ENCODE peak calls at places on chromosomes 3 and 15, in four cellular contexts. N is pancreas; Y is PC-3; A is CD4-positive, alpha-beta memory T cell. M is an unnamed sample. For H3K27me3 and H3K4me1, the result is how much of the 10 kb centered on the place peaks cover.

GRCh38 chr15:57640935-57641682 is 49.4 kb downstream of the MYZAP start:
- DNase-seq in A (peak), Y (peak), N (no peak), M (no peak)

GRCh38 chr15:64216722-64217428 is 54.1 kb upstream of the PPIB start:
- DNase-seq in N (peak), Y (no peak), A (no peak), M (peak)

GRCh38 chr15:74171965-74172541 is 1.5 kb upstream of the ISLR start:
- DNase-seq in A (no peak), N (no peak), Y (no peak), M (no peak)

GRCh38 chr3:115792206-115792955 is 169.1 kb downstream of the GAP43 start:
- DNase-seq in Y (peak), N (no peak), A (peak), M (peak)

GRCh38 chr3:45026038-45026437 is at the start of gene CLEC3B:
- DNase-seq in N (no peak), Y (peak), A (no peak), M (no peak)

GRCh38 chr3:12148183-12148940 is 10.3 kb downstream of the TIMP4 start:
- DNase-seq in A (no peak), N (no peak), Y (no peak), M (no peak)

GRCh38 chr3:117322866-117323265 is 613.3 kb downstream of the TUSC7 start:
- DNase-seq in N (no peak), Y (peak), A (no peak), M (peak)

GRCh38 chr3:25910997-25911396 is 121.1 kb downstream of the OXSM start:
- DNase-seq in A (peak), Y (peak), N (no peak), M (no peak)

GRCh38 chr3:188510366-188510765 is 356.4 kb downstream of the LPP start:
- DNase-seq in A (no peak), Y (peak), N (no peak), M (no peak)

GRCh38 chr3:115549111-115549510 is 74.2 kb upstream of the GAP43 start:
- DNase-seq in N (no peak), A (no peak), Y (no peak), M (no peak)

GRCh38 chr3:166860217-166860616 is 519.9 kb downstream of the ZBBX start:
- DNase-seq in N (no peak), A (no peak), Y (no peak), M (no peak)

GRCh38 chr3:46717447-46718231 is at the start of gene PRSS50:
- DNase-seq in Y (no peak), A (no peak), N (no peak), M (no peak)

GRCh38 chr3:197348014-197348413 is 49.6 kb upstream of the DLG1 start:
- DNase-seq in A (no peak), Y (no peak), N (no peak), M (no peak)

GRCh38 chr15:54820811-54821210 is 375.9 kb downstream of the RSL24D1 start:
- DNase-seq in Y (no peak), N (no peak), A (no peak), M (no peak)

GRCh38 chr15:90059208-90059985 is 42.9 kb downstream of the IDH2 start:
- DNase-seq in A (peak), N (peak), Y (no peak), M (no peak)

DNA sequence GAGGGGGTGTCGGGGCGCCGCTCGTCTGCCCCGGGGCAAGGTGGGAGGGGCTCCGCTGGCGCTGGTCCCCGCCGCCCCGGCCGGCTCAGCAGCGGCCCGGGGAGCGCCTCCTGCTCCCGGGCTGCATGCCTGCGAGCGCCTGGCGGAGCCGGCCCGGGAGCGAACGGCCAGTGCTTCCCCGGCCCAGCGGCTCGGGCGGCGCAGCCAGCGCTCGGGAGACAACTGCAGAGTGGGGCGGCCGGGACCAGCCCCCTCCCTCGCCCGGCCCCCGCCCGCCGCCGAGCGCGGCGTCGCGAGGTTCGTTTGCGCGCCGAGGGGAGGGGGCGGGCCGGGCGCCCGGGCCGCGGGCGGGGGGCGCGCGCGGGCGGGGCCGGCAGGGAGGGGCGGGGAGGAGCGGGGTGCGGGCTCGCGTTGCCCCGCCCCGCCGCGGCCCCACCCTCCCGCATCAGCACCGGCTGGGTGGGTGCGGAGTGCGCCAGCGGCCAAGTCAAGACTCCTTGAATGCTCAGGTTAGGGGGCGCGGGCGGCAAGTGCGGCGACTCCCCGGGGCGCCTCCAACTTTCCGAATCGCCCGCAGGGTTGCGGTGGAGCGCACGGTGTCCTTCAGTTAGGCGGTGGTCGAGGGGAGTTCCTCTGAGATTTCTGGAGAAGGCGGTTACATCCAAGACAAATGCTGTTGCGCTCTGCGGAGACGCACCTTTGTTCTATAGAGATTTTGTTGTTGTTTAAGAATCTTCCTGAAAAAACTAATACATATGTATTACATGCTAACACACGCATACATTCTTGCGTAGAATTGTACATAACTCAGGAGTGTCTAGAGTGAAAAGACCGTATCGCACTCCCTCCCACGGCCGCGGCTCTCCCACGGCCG is at the start of gene RGMA:
- DNase-seq in Y (no peak), N (peak), A (no peak), M (peak)
- H3K27me3 ChIP-seq in Y (half or more), N (under half), A (under half), M (under half)

GRCh38 chr15:98994892-98995291 is 12.7 kb downstream of the PGPEP1L start:
- DNase-seq in A (no peak), Y (no peak), N (no peak), M (no peak)
- H3K4me1 ChIP-seq in A (under half), Y (under half), N (under half), M (under half)

GRCh38 chr15:77821959-77822256 is 189.2 kb upstream of the LINGO1 start:
- DNase-seq in A (no peak), N (no peak), Y (no peak), M (no peak)
- H3K27me3 ChIP-seq in A (under half), N (under half), Y (under half), M (under half)

GRCh38 chr3:16663852-16664712 is 58.9 kb upstream of the DAZL start:
- DNase-seq in N (no peak), A (no peak), Y (no peak), M (no peak)

GRCh38 chr3:16667633-16668032 is 62.4 kb upstream of the DAZL start:
- DNase-seq in Y (no peak), N (no peak), A (no peak), M (no peak)

GRCh38 chr3:16668776-16669545 is 63.7 kb upstream of the DAZL start:
- DNase-seq in Y (no peak), A (no peak), N (no peak), M (no peak)

GRCh38 chr3:16670191-16670590 is 65.0 kb upstream of the DAZL start:
- DNase-seq in Y (no peak), A (no peak), N (no peak), M (no peak)

DNA sequence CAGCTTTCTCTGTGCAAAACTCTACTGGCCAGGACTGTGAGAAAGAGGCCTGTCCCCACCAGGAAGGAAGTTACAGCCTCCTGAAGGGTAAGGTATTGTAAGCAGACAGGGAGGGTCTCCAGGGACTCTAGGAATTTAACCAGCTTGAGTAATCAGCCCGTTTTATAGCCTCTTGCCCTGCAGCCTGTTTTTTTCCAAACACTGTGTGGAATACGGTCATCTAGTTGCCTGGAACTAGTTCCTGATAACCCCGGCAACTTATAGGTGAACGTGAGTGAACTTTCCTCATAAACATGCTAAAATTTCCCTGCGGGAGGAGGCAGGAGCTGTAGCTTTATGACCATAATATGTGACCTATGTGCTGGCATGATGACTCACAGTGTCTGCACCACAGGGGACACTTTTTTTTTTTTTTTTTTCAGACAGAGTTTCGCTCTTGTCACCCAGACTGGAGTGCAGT is 60.1 kb upstream of the DAZL start:
- DNase-seq in N (no peak), Y (peak), A (no peak), M (peak)
- H3K4me1 ChIP-seq in N (under half), Y (under half), A (under half), M (under half)

GRCh38 chr15:101480613-101481380 is 8.7 kb downstream of the PCSK6 start:
- DNase-seq in Y (no peak), A (no peak), N (no peak), M (no peak)
- H3K27me3 ChIP-seq in Y (under half), A (under half), N (under half), M (under half)

GRCh38 chr15:43189296-43189695 is 4.1 kb downstream of the CCNDBP1 start:
- DNase-seq in A (no peak), Y (no peak), N (no peak), M (no peak)
- H3K4me1 ChIP-seq in A (under half), Y (under half), N (under half), M (under half)

DNA sequence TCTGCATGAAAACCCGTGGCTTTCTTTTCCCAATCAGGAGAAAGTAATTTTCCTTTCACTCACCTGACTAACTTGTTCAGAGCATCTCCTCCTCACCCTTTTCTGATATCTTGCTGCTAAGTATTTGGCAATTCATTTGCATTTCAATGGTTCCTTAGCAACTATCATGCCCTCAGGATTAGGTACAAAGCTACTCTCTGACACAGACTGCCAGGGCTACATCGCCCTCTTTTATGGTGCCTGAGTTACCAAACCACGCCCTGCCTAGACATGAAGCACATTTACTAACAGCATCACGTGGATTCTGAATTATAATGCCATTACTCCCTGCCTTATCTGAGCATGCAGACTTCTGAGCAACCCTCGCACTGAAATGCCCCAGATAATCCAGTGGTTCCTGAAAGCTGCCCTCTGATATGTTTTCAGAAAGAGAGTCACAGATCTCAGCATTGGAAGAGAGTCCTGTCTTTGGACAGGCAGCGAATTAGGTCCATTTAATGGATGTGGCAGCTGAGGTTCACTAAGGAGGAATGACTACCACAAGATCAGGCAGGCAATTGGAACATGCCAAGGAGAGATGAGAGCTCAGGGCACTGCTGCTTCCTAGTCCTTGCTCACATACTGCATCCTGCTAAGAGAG is 14.5 kb downstream of the EPHB1 start:
- DNase-seq in A (no peak), Y (no peak), N (no peak), M (no peak)
- H3K27me3 ChIP-seq in A (under half), Y (under half), N (under half), M (under half)

DNA sequence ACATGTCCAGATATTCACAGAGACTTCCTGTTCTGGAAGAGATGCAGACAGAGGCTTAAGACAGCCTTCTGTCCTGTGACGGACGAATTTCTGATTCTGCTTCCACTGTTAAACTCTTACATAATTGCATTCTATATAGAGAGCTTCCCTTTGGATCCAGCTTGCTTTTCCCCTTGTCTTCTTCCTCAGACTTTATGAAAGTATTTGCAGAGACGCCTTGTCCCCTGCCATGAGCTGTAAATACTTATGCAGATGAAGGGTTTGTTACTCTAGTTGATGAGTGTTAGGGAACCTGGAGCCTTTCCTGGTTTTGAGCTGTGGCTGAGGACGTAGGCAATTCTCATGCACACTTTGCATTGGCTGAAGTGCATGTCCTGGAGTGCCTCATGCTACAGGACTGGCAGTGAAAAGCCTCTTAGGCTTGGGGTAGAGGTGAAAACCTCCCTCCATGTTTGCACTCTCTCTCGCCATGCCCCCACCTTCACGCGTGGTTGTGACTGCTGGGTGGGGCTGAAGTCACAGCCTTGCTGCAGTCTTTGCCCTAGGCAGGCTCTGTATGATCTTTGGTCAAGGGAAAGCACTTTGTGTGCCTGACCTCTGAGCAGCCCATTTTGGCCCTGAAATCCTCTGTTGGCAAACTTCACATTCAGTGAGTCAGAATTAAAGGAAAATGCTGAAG is 286.6 kb downstream of the PTPRG start:
- DNase-seq in N (no peak), A (no peak), Y (no peak), M (peak)
- H3K4me1 ChIP-seq in N (under half), A (under half), Y (under half), M (under half)